ENCODE peak calls at places on chromosomes 7 and 10, in six cellular contexts. V, Y, J, W, N and I are unnamed samples. For H3K27me3, the result is how much of the 10 kb centered on the place peaks cover.

GRCh38 chr10:69375307-69376151 is 41.2 kb downstream of the TACR2 start:
- DNase-seq in V (no peak), Y (no peak), J (no peak), W (no peak), N (no peak), I (no peak)

GRCh38 chr7:35993663-35994622 is 159.1 kb upstream of the EEPD1 start:
- DNase-seq in V (no peak), Y (peak), J (no peak), W (no peak), N (no peak), I (no peak)

GRCh38 chr10:19930936-19931859 is 115.0 kb downstream of the PLXDC2 start:
- DNase-seq in V (peak), Y (no peak), J (no peak), W (no peak), N (no peak), I (no peak)

GRCh38 chr7:55198634-55199366 is 166.3 kb upstream of the LANCL2 start:
- DNase-seq in V (no peak), Y (no peak), J (no peak), W (no peak), N (no peak), I (no peak)

GRCh38 chr10:43427166-43427825 is 9.6 kb upstream of the ZNF487 start:
- DNase-seq in V (no peak), Y (no peak), J (no peak), W (no peak), N (no peak), I (peak)

GRCh38 chr7:772861-773621 is 46.0 kb upstream of the PRKAR1B start:
- DNase-seq in V (no peak), Y (no peak), J (no peak), W (no peak), N (no peak), I (no peak)

GRCh38 chr10:8009031-8009430 is 45.5 kb upstream of the GATA3 start:
- DNase-seq in V (no peak), Y (no peak), J (no peak), W (no peak), N (no peak), I (no peak)

GRCh38 chr10:118955531-118956252 is 73.8 kb upstream of the NANOS1 start:
- DNase-seq in V (no peak), Y (no peak), J (no peak), W (no peak), N (no peak), I (no peak)

GRCh38 chr10:100872034-100872791 is 40.5 kb upstream of the SLF2 start:
- DNase-seq in V (peak), Y (peak), J (no peak), W (peak), N (peak), I (peak)

GRCh38 chr7:131072505-131073091 is 255.1 kb upstream of the MKLN1 start:
- DNase-seq in V (no peak), Y (no peak), J (no peak), W (no peak), N (no peak), I (no peak)

GRCh38 chr7:22782616-22783232 is 39.9 kb downstream of the TOMM7 start:
- DNase-seq in V (no peak), Y (peak), J (peak), W (peak), N (peak), I (peak)

GRCh38 chr7:16814987-16815386 is 10.2 kb upstream of the AGR2 start:
- DNase-seq in V (no peak), Y (no peak), J (no peak), W (no peak), N (no peak), I (no peak)

GRCh38 chr7:85522070-85522469 is 335.2 kb upstream of the SEMA3D start:
- DNase-seq in V (no peak), Y (no peak), J (no peak), W (no peak), N (no peak), I (no peak)

GRCh38 chr10:103295391-103296044 is 18.6 kb downstream of the INA start:
- DNase-seq in V (no peak), Y (no peak), J (no peak), W (no peak), N (no peak), I (no peak)

GRCh38 chr10:17504547-17505245 is 50.3 kb upstream of the ST8SIA6 start:
- DNase-seq in V (peak), Y (peak), J (no peak), W (no peak), N (no peak), I (no peak)
- H3K27ac ChIP-seq in V (peak), Y (no peak), J (peak), W (no peak), N (no peak), I (no peak)

GRCh38 chr10:106132956-106133355 is 1031.5 kb downstream of the SORCS1 start:
- DNase-seq in V (no peak), Y (no peak), J (no peak), W (no peak), N (no peak), I (no peak)

GRCh38 chr10:106136175-106136574 is 1028.3 kb downstream of the SORCS1 start:
- DNase-seq in V (no peak), Y (no peak), J (no peak), W (no peak), N (no peak), I (no peak)

GRCh38 chr10:106133451-106133850 is 1031.1 kb downstream of the SORCS1 start:
- DNase-seq in V (no peak), Y (no peak), J (no peak), W (no peak), N (no peak), I (no peak)

DNA sequence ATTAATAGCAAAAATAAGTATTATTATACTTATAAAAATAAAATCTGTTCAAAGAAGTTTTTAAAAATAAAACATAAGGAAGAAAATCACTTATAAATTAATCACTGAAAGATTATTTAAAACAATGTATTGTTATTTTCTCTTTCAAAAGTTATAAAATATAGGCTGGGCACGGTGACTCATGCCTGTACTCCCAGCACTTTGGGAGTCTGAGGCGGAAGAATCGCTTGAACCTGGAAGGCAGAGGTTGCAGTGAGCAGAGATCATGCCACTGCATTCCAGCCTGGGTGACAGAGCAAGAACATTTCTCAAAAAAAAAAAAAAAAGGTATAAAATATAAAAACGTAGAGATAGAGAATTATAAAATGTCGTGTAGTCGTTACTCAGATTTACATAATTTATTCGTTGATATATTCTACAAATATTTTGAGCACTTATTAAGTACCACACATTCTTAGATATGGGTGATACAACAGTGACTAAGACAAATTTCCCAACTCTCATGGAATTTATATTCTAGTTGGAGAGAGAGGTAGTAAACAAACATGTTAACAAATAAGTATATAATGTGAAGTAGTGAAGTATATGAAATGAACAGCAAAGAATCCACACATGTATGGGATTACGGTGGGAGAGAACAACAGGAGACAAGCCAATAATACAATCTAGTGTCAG is 1030.0 kb downstream of the SORCS1 start:
- DNase-seq in V (no peak), Y (no peak), J (no peak), W (no peak), N (no peak), I (no peak)
- H3K27me3 ChIP-seq in V (under half), Y (under half), J (under half), W (under half), N (under half), I (under half)

GRCh38 chr10:72364239-72364777 is 9.6 kb upstream of the DNAJB12 start:
- DNase-seq in V (peak), Y (peak), J (peak), W (peak), N (peak), I (peak)
- H3K27ac ChIP-seq in V (peak), Y (peak), J (no peak), W (peak), N (no peak), I (no peak)

DNA sequence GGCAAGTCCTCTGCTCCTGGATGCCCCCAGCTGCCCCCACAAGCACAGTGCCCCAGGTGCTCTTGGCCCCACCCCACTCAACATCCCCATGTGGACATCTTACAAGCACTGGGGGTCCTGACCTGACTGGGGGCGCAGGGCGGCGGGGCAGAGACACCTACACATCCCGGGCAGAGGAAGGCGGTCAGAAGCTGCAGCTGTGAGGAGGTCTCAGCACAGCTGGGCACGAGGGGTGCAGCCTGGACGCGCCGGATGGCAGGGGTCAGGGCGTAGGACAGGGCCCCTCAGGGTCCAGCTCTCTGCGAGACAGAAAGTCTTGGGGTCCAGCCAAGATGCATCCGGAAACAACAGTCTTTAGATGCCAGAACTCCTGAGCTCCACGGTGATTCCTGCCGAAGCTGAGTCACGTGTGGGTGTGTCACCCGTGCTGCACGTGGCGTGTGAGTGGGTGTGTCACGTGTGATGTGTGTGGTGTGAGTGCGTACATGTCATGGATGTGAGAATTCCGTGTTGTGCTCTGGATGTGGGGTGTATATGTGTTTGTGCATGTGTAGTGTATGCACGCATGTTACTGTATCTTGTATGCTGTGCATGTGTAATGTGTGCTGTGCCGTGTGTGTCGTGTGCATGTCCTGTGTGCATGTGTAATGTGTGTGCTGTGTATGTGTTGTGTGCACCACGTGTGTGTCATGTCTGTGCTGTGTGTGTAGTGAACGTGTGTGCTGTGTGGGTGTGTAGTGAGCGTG is 5.1 kb downstream of the VENTX start:
- DNase-seq in V (no peak), Y (no peak), J (no peak), W (no peak), N (no peak), I (no peak)
- H3K27me3 ChIP-seq in V (under half), Y (under half), J (under half), W (under half), N (under half), I (under half)

GRCh38 chr10:71715026-71715425 is 4.6 kb downstream of the C10orf105 start:
- DNase-seq in V (no peak), Y (no peak), J (no peak), W (no peak), N (no peak), I (no peak)

GRCh38 chr10:71715860-71716259 is 3.7 kb downstream of the C10orf105 start:
- DNase-seq in V (no peak), Y (no peak), J (no peak), W (no peak), N (no peak), I (no peak)

GRCh38 chr10:71714055-71714454 is 5.5 kb downstream of the C10orf105 start:
- DNase-seq in V (no peak), Y (no peak), J (no peak), W (no peak), N (no peak), I (no peak)

GRCh38 chr10:71713135-71714040 is 6.2 kb downstream of the C10orf105 start:
- DNase-seq in V (peak), Y (peak), J (peak), W (no peak), N (peak), I (no peak)

GRCh38 chr10:71714592-71714991 is 5.0 kb downstream of the C10orf105 start:
- DNase-seq in V (no peak), Y (no peak), J (no peak), W (no peak), N (no peak), I (no peak)
- H3K27ac ChIP-seq in V (peak), Y (peak), J (peak), W (no peak), N (peak), I (peak)

GRCh38 chr10:123141791-123142700 is 5.9 kb upstream of the HMX2 start:
- DNase-seq in V (no peak), Y (no peak), J (no peak), W (no peak), N (no peak), I (no peak)
- H3K27me3 ChIP-seq in V (half or more), Y (under half), J (half or more), W (under half), N (half or more), I (half or more)

GRCh38 chr7:15557186-15557585 is 4.6 kb downstream of the AGMO start:
- DNase-seq in V (no peak), Y (no peak), J (no peak), W (no peak), N (no peak), I (no peak)
- H3K27ac ChIP-seq in V (no peak), Y (no peak), J (no peak), W (no peak), N (no peak), I (no peak)

GRCh38 chr7:18993933-18994668 is 123.3 kb downstream of the TWIST1 start:
- DNase-seq in V (no peak), Y (no peak), J (no peak), W (no peak), N (no peak), I (no peak)
- H3K27me3 ChIP-seq in V (under half), Y (under half), J (under half), W (under half), N (under half), I (under half)

DNA sequence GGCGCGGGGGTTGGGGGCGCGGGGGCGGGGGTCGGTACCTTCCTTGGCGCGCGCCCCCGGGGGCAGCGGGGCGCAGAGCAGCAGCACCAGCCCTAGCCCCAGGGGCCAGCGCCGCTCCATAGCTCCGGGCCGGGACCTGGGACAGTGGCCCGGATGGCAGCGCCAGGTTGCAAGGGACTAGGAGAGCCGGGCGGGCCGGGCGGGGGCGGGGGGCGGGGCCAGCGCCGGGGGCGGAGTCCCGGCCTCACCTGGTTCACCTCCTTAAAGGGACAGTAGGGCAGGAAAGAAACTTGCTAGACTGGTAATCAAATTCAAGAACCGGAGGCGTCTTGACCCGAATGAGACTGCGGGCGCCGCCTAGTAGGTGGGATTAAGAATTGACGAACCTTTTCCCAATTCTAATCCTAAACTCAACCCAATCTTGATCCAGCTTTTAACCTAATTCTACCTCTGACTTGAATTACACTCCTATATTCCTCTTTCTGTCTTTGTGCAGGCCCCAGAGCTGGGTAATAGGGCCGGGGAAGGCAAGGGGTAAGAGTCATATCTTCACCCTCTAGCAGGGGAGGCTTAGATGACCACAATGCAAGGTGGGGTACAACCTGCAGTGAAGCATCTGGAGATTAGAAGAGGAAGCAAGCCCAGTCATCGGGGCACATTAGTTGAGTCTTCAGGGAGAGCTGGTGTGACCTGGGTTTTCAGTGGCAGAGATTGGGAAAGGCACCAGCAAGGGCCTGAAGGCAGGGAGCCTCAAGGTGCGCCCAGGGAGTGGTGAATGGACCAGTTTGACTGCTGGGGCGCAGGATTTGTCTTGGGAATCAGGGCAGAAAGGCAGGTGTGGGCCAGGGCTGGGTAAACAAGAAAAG is at the start of gene EPHA1:
- DNase-seq in V (no peak), Y (peak), J (peak), W (peak), N (peak), I (peak)
- H3K27ac ChIP-seq in V (no peak), Y (peak), J (no peak), W (peak), N (peak), I (peak)